ENCODE peak calls at places on chromosome 19, in six cellular contexts. One of them, this sample, is unnamed.

GRCh38 chr19:41189425-41190065 is 3.5 kb upstream of the CYP2S1 start:
- DNase-seq in heart left ventricle: no peak
- DNase-seq in AG09319: no peak
- DNase-seq in GM12865: no peak
- DNase-seq in AG10803: no peak
- DNase-seq in neural crest cell: no peak
- DNase-seq in this sample: no peak

GRCh38 chr19:17671906-17672305 is 16.2 kb downstream of the UNC13A start:
- DNase-seq in heart left ventricle: no peak
- DNase-seq in AG09319: no peak
- DNase-seq in GM12865: peak; percentile 63
- DNase-seq in AG10803: peak; percentile 16
- DNase-seq in neural crest cell: peak; percentile 11
- DNase-seq in this sample: no peak

GRCh38 chr19:2594319-2594718 is 108.2 kb downstream of the GNG7 start:
- DNase-seq in heart left ventricle: no peak
- DNase-seq in AG09319: no peak
- DNase-seq in GM12865: peak; percentile 69
- DNase-seq in AG10803: no peak
- DNase-seq in neural crest cell: no peak
- DNase-seq in this sample: peak; percentile 56

GRCh38 chr19:18940791-18941627 is at the start of gene HOMER3:
- DNase-seq in heart left ventricle: peak; percentile 80
- DNase-seq in AG09319: peak; percentile 16
- DNase-seq in GM12865: peak; percentile 66
- DNase-seq in AG10803: peak; percentile 53
- DNase-seq in neural crest cell: peak; percentile 84
- DNase-seq in this sample: peak; percentile 94

GRCh38 chr19:48798937-48799336 is 11.9 kb downstream of the BCAT2 start:
- DNase-seq in heart left ventricle: no peak
- DNase-seq in AG09319: no peak
- DNase-seq in GM12865: peak; percentile 86
- DNase-seq in AG10803: peak; percentile 23
- DNase-seq in neural crest cell: no peak
- DNase-seq in this sample: peak; percentile 17

GRCh38 chr19:3459322-3459881 is 20.9 kb downstream of the SMIM24 start:
- DNase-seq in heart left ventricle: peak; percentile 95
- DNase-seq in AG09319: peak; percentile 69
- DNase-seq in GM12865: peak; percentile 43
- DNase-seq in AG10803: peak; percentile 88
- DNase-seq in neural crest cell: no peak
- DNase-seq in this sample: no peak

GRCh38 chr19:5545051-5545450 is 22.7 kb downstream of the TINCR start:
- DNase-seq in heart left ventricle: no peak
- DNase-seq in AG09319: no peak
- DNase-seq in GM12865: no peak
- DNase-seq in AG10803: no peak
- DNase-seq in neural crest cell: no peak
- DNase-seq in this sample: no peak

GRCh38 chr19:45177817-45178261 is at the start of gene TRAPPC6A:
- DNase-seq in heart left ventricle: no peak
- DNase-seq in AG09319: no peak
- DNase-seq in GM12865: no peak
- DNase-seq in AG10803: peak; percentile 75
- DNase-seq in neural crest cell: no peak
- DNase-seq in this sample: no peak

GRCh38 chr19:17555929-17556813 is 722 bp downstream of the COLGALT1 start:
- DNase-seq in heart left ventricle: peak; percentile 87
- DNase-seq in AG09319: no peak
- DNase-seq in GM12865: peak; percentile 68
- DNase-seq in AG10803: peak; percentile 74
- DNase-seq in neural crest cell: peak; percentile 26
- DNase-seq in this sample: no peak

GRCh38 chr19:41548954-41549688 is 26.8 kb upstream of the CEACAM21 start:
- DNase-seq in heart left ventricle: no peak
- DNase-seq in AG09319: no peak
- DNase-seq in GM12865: peak; percentile 90
- DNase-seq in AG10803: no peak
- DNase-seq in neural crest cell: peak; percentile 2
- DNase-seq in this sample: peak; percentile 72

GRCh38 chr19:28406237-28406596 is 806.7 kb downstream of the UQCRFS1 start:
- DNase-seq in heart left ventricle: no peak
- DNase-seq in AG09319: no peak
- DNase-seq in GM12865: no peak
- DNase-seq in AG10803: no peak
- DNase-seq in neural crest cell: no peak
- DNase-seq in this sample: no peak

GRCh38 chr19:49855277-49855675 is 4.3 kb downstream of the PTOV1 start:
- DNase-seq in heart left ventricle: no peak
- DNase-seq in AG09319: no peak
- DNase-seq in GM12865: no peak
- DNase-seq in AG10803: no peak
- DNase-seq in neural crest cell: no peak
- DNase-seq in this sample: no peak

GRCh38 chr19:16327911-16328823 is 3.5 kb downstream of the KLF2 start:
- DNase-seq in heart left ventricle: peak; percentile 76
- DNase-seq in AG09319: peak; percentile 66
- DNase-seq in GM12865: peak; percentile 78
- DNase-seq in AG10803: peak; percentile 93
- DNase-seq in neural crest cell: no peak
- DNase-seq in this sample: peak; percentile 61

GRCh38 chr19:44576843-44577565 is 36.4 kb upstream of the IGSF23 start:
- DNase-seq in heart left ventricle: no peak
- DNase-seq in AG09319: no peak
- DNase-seq in GM12865: peak; percentile 24
- DNase-seq in AG10803: peak; percentile 37
- DNase-seq in neural crest cell: no peak
- DNase-seq in this sample: no peak

GRCh38 chr19:41341669-41342490 is 11.8 kb downstream of the TGFB1 start:
- DNase-seq in heart left ventricle: no peak
- DNase-seq in AG09319: no peak
- DNase-seq in GM12865: no peak
- DNase-seq in AG10803: no peak
- DNase-seq in neural crest cell: no peak
- DNase-seq in this sample: no peak

GRCh38 chr19:46631481-46631880 is 4.5 kb downstream of the GNG8 start:
- DNase-seq in heart left ventricle: no peak
- DNase-seq in AG09319: no peak
- DNase-seq in GM12865: no peak
- DNase-seq in AG10803: peak; percentile 71
- DNase-seq in neural crest cell: no peak
- DNase-seq in this sample: no peak

GRCh38 chr19:48806518-48806817 is 4.4 kb downstream of the BCAT2 start:
- DNase-seq in heart left ventricle: no peak
- DNase-seq in AG09319: no peak
- DNase-seq in GM12865: no peak
- DNase-seq in AG10803: no peak
- DNase-seq in neural crest cell: peak; percentile 51
- DNase-seq in this sample: peak; percentile 76

GRCh38 chr19:47819841-47820244 is 1.9 kb upstream of the CRX start:
- DNase-seq in heart left ventricle: no peak
- DNase-seq in AG09319: no peak
- DNase-seq in GM12865: peak; percentile 31
- DNase-seq in AG10803: no peak
- DNase-seq in neural crest cell: no peak
- DNase-seq in this sample: no peak

GRCh38 chr19:1421958-1422305 is 14.5 kb downstream of the DAZAP1 start:
- DNase-seq in heart left ventricle: no peak
- DNase-seq in AG09319: no peak
- DNase-seq in GM12865: no peak
- DNase-seq in AG10803: no peak
- DNase-seq in neural crest cell: no peak
- DNase-seq in this sample: no peak

GRCh38 chr19:1423445-1424181 is 14.6 kb upstream of the RPS15 start:
- DNase-seq in heart left ventricle: no peak
- DNase-seq in AG09319: no peak
- DNase-seq in GM12865: no peak
- DNase-seq in AG10803: no peak
- DNase-seq in neural crest cell: no peak
- DNase-seq in this sample: no peak

GRCh38 chr19:1422360-1422759 is 15.0 kb downstream of the DAZAP1 start:
- DNase-seq in heart left ventricle: no peak
- DNase-seq in AG09319: no peak
- DNase-seq in GM12865: no peak
- DNase-seq in AG10803: no peak
- DNase-seq in neural crest cell: no peak
- DNase-seq in this sample: no peak

GRCh38 chr19:1424182-1424955 is 13.8 kb upstream of the RPS15 start:
- DNase-seq in heart left ventricle: no peak
- DNase-seq in AG09319: no peak
- DNase-seq in GM12865: no peak
- DNase-seq in AG10803: no peak
- DNase-seq in neural crest cell: no peak
- DNase-seq in this sample: no peak

DNA sequence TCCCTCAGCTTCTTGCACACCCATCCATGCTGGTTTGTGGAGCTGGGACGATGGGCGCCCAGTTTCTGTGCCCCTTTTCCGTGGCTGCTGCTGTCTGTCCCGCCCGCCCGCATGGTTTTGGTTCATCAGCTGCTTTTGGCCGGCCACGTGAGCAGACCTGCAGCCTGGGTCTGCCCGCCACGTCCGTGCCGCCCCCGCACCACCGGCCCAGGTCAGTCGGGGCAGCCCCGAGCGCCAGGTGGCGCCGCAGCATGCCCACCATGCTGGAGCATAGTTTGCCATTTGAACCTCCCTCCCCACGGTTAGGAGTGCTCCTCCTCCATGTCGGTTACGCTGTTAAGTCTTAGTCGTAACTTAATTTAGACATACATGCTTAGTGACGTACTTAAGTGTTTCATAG is 15.3 kb upstream of the RPS15 start:
- DNase-seq in heart left ventricle: no peak
- DNase-seq in AG09319: no peak
- DNase-seq in GM12865: no peak
- DNase-seq in AG10803: no peak
- DNase-seq in neural crest cell: no peak
- DNase-seq in this sample: no peak
- TF ChIP-seq CTCF in heart left ventricle: no peak
- TF ChIP-seq CTCF in AG09319: no peak
- TF ChIP-seq CTCF in GM12865: no peak
- TF ChIP-seq CTCF in AG10803: no peak
- TF ChIP-seq CTCF in neural crest cell: no peak
- TF ChIP-seq CTCF in this sample: no peak

GRCh38 chr19:38543286-38543806 is 74.4 kb downstream of the MAP4K1 start:
- DNase-seq in heart left ventricle: no peak
- DNase-seq in AG09319: no peak
- DNase-seq in GM12865: no peak
- DNase-seq in AG10803: no peak
- DNase-seq in neural crest cell: no peak
- DNase-seq in this sample: no peak

GRCh38 chr19:38544569-38545315 is 73.0 kb downstream of the MAP4K1 start:
- DNase-seq in heart left ventricle: no peak
- DNase-seq in AG09319: peak; percentile 22
- DNase-seq in GM12865: no peak
- DNase-seq in AG10803: no peak
- DNase-seq in neural crest cell: no peak
- DNase-seq in this sample: no peak

GRCh38 chr19:38542040-38542439 is 75.7 kb downstream of the MAP4K1 start:
- DNase-seq in heart left ventricle: no peak
- DNase-seq in AG09319: no peak
- DNase-seq in GM12865: no peak
- DNase-seq in AG10803: no peak
- DNase-seq in neural crest cell: no peak
- DNase-seq in this sample: no peak

GRCh38 chr19:38545596-38545995 is 72.2 kb downstream of the MAP4K1 start:
- DNase-seq in heart left ventricle: no peak
- DNase-seq in AG09319: no peak
- DNase-seq in GM12865: no peak
- DNase-seq in AG10803: peak; percentile 47
- DNase-seq in neural crest cell: no peak
- DNase-seq in this sample: no peak

GRCh38 chr19:38543807-38544568 is 73.8 kb downstream of the MAP4K1 start:
- DNase-seq in heart left ventricle: peak; percentile 67
- DNase-seq in AG09319: peak; percentile 44
- DNase-seq in GM12865: peak; percentile 83
- DNase-seq in AG10803: peak; percentile 76
- DNase-seq in neural crest cell: no peak
- DNase-seq in this sample: peak; percentile 76
- TF ChIP-seq CTCF in heart left ventricle: no peak
- TF ChIP-seq CTCF in AG09319: no peak
- TF ChIP-seq CTCF in GM12865: peak; percentile 44
- TF ChIP-seq CTCF in AG10803: peak; percentile 70
- TF ChIP-seq CTCF in neural crest cell: peak; percentile 73
- TF ChIP-seq CTCF in this sample: peak; percentile 28

GRCh38 chr19:51712461-51713081 is 11.2 kb downstream of the HAS1 start:
- DNase-seq in heart left ventricle: no peak
- DNase-seq in AG09319: no peak
- DNase-seq in GM12865: peak; percentile 30
- DNase-seq in AG10803: peak; percentile 42
- DNase-seq in neural crest cell: no peak
- DNase-seq in this sample: peak; percentile 67
- TF ChIP-seq CTCF in heart left ventricle: peak; percentile 19
- TF ChIP-seq CTCF in AG09319: peak; percentile 29
- TF ChIP-seq CTCF in GM12865: peak; percentile 36
- TF ChIP-seq CTCF in AG10803: peak; percentile 60
- TF ChIP-seq CTCF in neural crest cell: peak; percentile 58
- TF ChIP-seq CTCF in this sample: peak; percentile 20

GRCh38 chr19:7869453-7869909 is 4.7 kb downstream of the PRR36 start:
- DNase-seq in heart left ventricle: peak; percentile 50
- DNase-seq in AG09319: no peak
- DNase-seq in GM12865: peak; percentile 87
- DNase-seq in AG10803: no peak
- DNase-seq in neural crest cell: peak; percentile 39
- DNase-seq in this sample: peak; percentile 90
- TF ChIP-seq CTCF in heart left ventricle: peak; percentile 35
- TF ChIP-seq CTCF in AG09319: no peak
- TF ChIP-seq CTCF in GM12865: no peak
- TF ChIP-seq CTCF in AG10803: no peak
- TF ChIP-seq CTCF in neural crest cell: peak; percentile 35
- TF ChIP-seq CTCF in this sample: no peak

GRCh38 chr19:35353635-35354034 is 4.6 kb upstream of the FFAR3 start:
- DNase-seq in heart left ventricle: no peak
- DNase-seq in AG09319: no peak
- DNase-seq in GM12865: no peak
- DNase-seq in AG10803: no peak
- DNase-seq in neural crest cell: no peak
- DNase-seq in this sample: no peak
- TF ChIP-seq CTCF in heart left ventricle: no peak
- TF ChIP-seq CTCF in AG09319: no peak
- TF ChIP-seq CTCF in GM12865: no peak
- TF ChIP-seq CTCF in AG10803: no peak
- TF ChIP-seq CTCF in neural crest cell: no peak
- TF ChIP-seq CTCF in this sample: no peak

GRCh38 chr19:13095934-13096890 is 6.4 kb downstream of the LYL1 start:
- DNase-seq in heart left ventricle: no peak
- DNase-seq in AG09319: no peak
- DNase-seq in GM12865: no peak
- DNase-seq in AG10803: no peak
- DNase-seq in neural crest cell: no peak
- DNase-seq in this sample: no peak
- TF ChIP-seq CTCF in heart left ventricle: no peak
- TF ChIP-seq CTCF in AG09319: no peak
- TF ChIP-seq CTCF in GM12865: no peak
- TF ChIP-seq CTCF in AG10803: peak; percentile 9
- TF ChIP-seq CTCF in neural crest cell: peak; percentile 49
- TF ChIP-seq CTCF in this sample: no peak